ENCODE peak calls at places on chromosomes 11 and 22, in nine cellular contexts. W is naive thymus-derived CD4-positive, alpha-beta T cell; L is GM04504; O is AG10803; A is SK-N-DZ; I is fibroblast of gingiva; Q is amygdala; X is GM03348; C is activated effector memory CD4-positive, alpha-beta T cell treated with Interleukin-2 at 50 U/mL for 16 hours. N is an unnamed sample.

GRCh38 chr11:71222318-71223080 is 29.9 kb downstream of the SHANK2 start:
- DNase-seq in X (no peak), L (no peak), Q (no peak), I (no peak), W (no peak), O (no peak), C (no peak), A (no peak), N (peak)

GRCh38 chr11:86041975-86042378 is 26.9 kb downstream of the PICALM start:
- DNase-seq in L (peak), Q (no peak), W (peak), I (peak), C (no peak), A (peak), O (peak), X (peak), N (no peak)

GRCh38 chr11:69646493-69647201 is 5.7 kb downstream of the CCND1 start:
- DNase-seq in O (no peak), X (no peak), L (no peak), C (no peak), Q (no peak), I (no peak), A (peak), W (no peak), N (peak)

GRCh38 chr11:106234794-106235193 is 157.3 kb downstream of the AASDHPPT start:
- DNase-seq in W (no peak), C (no peak), A (no peak), X (no peak), L (no peak), O (no peak), I (no peak), Q (no peak), N (no peak)

GRCh38 chr11:67572747-67573419 is 10.7 kb upstream of the GSTP1 start:
- DNase-seq in W (no peak), O (peak), A (peak), C (no peak), Q (peak), I (peak), X (peak), L (no peak), N (peak)

GRCh38 chr22:36052505-36052941 is 23.9 kb upstream of the RBFOX2 start:
- DNase-seq in L (no peak), A (no peak), O (peak), Q (no peak), I (no peak), W (no peak), C (no peak), X (peak), N (no peak)

GRCh38 chr11:108817971-108818370 is 153.1 kb downstream of the DDX10 start:
- DNase-seq in A (no peak), I (no peak), O (no peak), C (no peak), L (no peak), Q (no peak), W (no peak), X (no peak), N (no peak)

GRCh38 chr22:17302616-17303015 is 66.6 kb upstream of the CECR2 start:
- DNase-seq in I (no peak), X (no peak), C (no peak), Q (no peak), O (no peak), A (no peak), W (no peak), L (no peak), N (no peak)

GRCh38 chr11:11155962-11156815 is 196.9 kb downstream of the CSNK2A3 start:
- DNase-seq in L (no peak), I (no peak), Q (no peak), A (peak), C (peak), W (peak), O (no peak), X (no peak), N (no peak)

GRCh38 chr22:21837184-21837979 is 30.1 kb downstream of the MAPK1 start:
- DNase-seq in Q (no peak), L (peak), W (no peak), A (no peak), X (peak), I (peak), O (peak), C (no peak), N (no peak)

N was measured in right lobe of liver.